ENCODE peak calls at places on chromosomes 5 and 9, in eight cellular contexts. S, W, F, J, Q, K, N and M are unnamed samples.

GRCh38 chr5:71587709-71588532 is 781 bp downstream of the MCCC2 start:
- DNase-seq in F (no peak), Q (no peak), W (peak), N (peak), S (no peak), K (no peak), J (no peak), M (peak)

GRCh38 chr9:17021379-17021970 is 113.4 kb upstream of the CNTLN start:
- DNase-seq in K (peak), Q (no peak), S (no peak), W (no peak), F (no peak), J (no peak), N (no peak), M (peak)

GRCh38 chr5:154010660-154011059 is 28.1 kb downstream of the FAM114A2 start:
- DNase-seq in J (no peak), S (no peak), Q (no peak), K (no peak), N (no peak), W (no peak), F (no peak), M (peak)

GRCh38 chr9:130707225-130707976 is 13.8 kb downstream of the EXOSC2 start:
- DNase-seq in F (peak), J (peak), W (peak), Q (peak), S (no peak), N (peak), K (peak), M (peak)

GRCh38 chr9:121686930-121687541 is 35.6 kb downstream of the DAB2IP start:
- DNase-seq in J (peak), K (peak), S (peak), F (peak), N (peak), W (peak), Q (peak), M (peak)

GRCh38 chr5:151598984-151599383 is 7.9 kb upstream of the FAT2 start:
- DNase-seq in K (peak), S (no peak), N (no peak), J (no peak), W (no peak), Q (no peak), F (no peak), M (peak)

GRCh38 chr5:137935190-137935589 is 45.9 kb downstream of the PKD2L2 start:
- DNase-seq in W (peak), Q (no peak), N (no peak), F (no peak), J (peak), S (no peak), K (no peak), M (no peak)

GRCh38 chr9:130173462-130173876 is 1.3 kb downstream of the NCS1 start:
- DNase-seq in N (no peak), J (no peak), Q (no peak), W (no peak), S (no peak), K (no peak), F (peak), M (no peak)

GRCh38 chr9:31848505-31849285 is 535.7 kb upstream of the ACO1 start:
- DNase-seq in F (no peak), K (no peak), W (no peak), J (no peak), N (no peak), Q (no peak), S (no peak), M (no peak)

GRCh38 chr5:75335486-75335885 is 1.5 kb upstream of the HMGCR start:
- DNase-seq in Q (no peak), N (no peak), J (no peak), F (no peak), S (no peak), W (no peak), K (no peak), M (no peak)

GRCh38 chr5:75338408-75338807 is 1.4 kb downstream of the HMGCR start:
- DNase-seq in F (no peak), Q (no peak), J (no peak), W (no peak), K (no peak), N (no peak), S (no peak), M (no peak)

GRCh38 chr5:75337366-75338021 is 474 bp downstream of the HMGCR start:
- DNase-seq in S (no peak), F (peak), W (no peak), K (no peak), Q (peak), N (no peak), J (no peak), M (peak)

GRCh38 chr5:75335952-75336624 is 932 bp upstream of the HMGCR start:
- DNase-seq in Q (no peak), F (peak), N (no peak), J (no peak), K (peak), S (no peak), W (peak), M (peak)

GRCh38 chr5:75336625-75337336 is at the start of gene HMGCR:
- DNase-seq in N (peak), W (peak), J (peak), K (peak), Q (peak), S (peak), F (peak), M (peak)
- TF ChIP-seq CTCF in N (no peak), W (peak), J (peak), K (no peak), Q (peak), S (peak), F (no peak), M (peak)

GRCh38 chr5:155530046-155530445 is 516.5 kb downstream of the KIF4B start:
- DNase-seq in N (no peak), W (no peak), S (no peak), Q (no peak), K (no peak), J (no peak), F (no peak), M (peak)

GRCh38 chr5:155532621-155533314 is 519.2 kb downstream of the KIF4B start:
- DNase-seq in K (no peak), J (no peak), N (no peak), W (no peak), S (no peak), F (no peak), Q (no peak), M (peak)

GRCh38 chr5:155529366-155529765 is 515.8 kb downstream of the KIF4B start:
- DNase-seq in N (no peak), W (no peak), J (no peak), Q (no peak), K (no peak), S (no peak), F (no peak), M (peak)
- TF ChIP-seq CTCF in N (no peak), W (no peak), J (no peak), Q (no peak), K (no peak), S (no peak), F (no peak), M (no peak)

GRCh38 chr9:95023217-95024003 is 294.1 kb downstream of the FANCC start:
- DNase-seq in Q (peak), K (peak), N (no peak), W (no peak), S (no peak), F (no peak), J (no peak), M (peak)

GRCh38 chr9:95027914-95028854 is 289.3 kb downstream of the FANCC start:
- DNase-seq in S (no peak), N (no peak), F (no peak), J (no peak), Q (no peak), K (no peak), W (no peak), M (no peak)

GRCh38 chr9:95021166-95021886 is 294.8 kb downstream of the AOPEP start:
- DNase-seq in Q (no peak), N (no peak), W (no peak), S (no peak), K (no peak), J (no peak), F (no peak), M (peak)

GRCh38 chr9:95025213-95026170 is 292.0 kb downstream of the FANCC start:
- DNase-seq in Q (no peak), S (peak), W (no peak), K (peak), F (peak), J (no peak), N (no peak), M (no peak)

DNA sequence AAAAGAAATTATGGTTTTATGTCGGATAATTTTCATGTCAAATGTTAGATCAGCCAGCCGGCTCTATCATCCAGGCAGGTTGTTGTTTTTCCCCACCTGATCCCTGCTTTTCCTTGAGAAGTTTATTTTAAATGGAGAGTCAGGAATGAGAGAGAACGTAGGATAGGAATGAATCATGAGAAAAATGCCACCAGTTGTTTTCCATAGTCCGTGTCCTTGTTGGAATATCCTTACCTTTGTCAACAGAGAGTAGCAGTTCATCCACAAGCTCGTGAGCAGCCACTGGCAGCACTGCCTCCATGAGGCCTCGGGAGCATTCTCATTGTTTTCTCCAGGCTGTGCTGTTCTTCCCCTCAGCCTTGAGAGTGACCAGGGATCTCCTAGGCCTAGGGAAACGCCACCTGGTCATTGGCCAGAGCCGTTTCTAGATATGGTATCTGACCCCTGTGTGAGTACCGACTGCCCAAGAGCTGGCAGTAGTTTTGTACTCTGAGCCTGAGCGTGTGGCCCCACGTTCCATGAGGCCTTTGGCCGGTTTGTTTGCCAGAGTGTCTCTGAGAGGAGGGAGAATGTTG is 293.3 kb downstream of the FANCC start:
- DNase-seq in W (no peak), S (no peak), F (no peak), N (no peak), Q (no peak), K (no peak), J (no peak), M (no peak)
- TF ChIP-seq CTCF in W (no peak), S (no peak), F (no peak), N (no peak), Q (no peak), K (peak), J (no peak), M (no peak)

GRCh38 chr5:59146729-59147128 is 563.9 kb downstream of the RAB3C start:
- DNase-seq in J (no peak), W (no peak), Q (no peak), K (no peak), S (no peak), F (no peak), N (no peak), M (no peak)
- TF ChIP-seq CTCF in J (no peak), W (no peak), Q (no peak), K (no peak), S (no peak), F (no peak), N (no peak), M (no peak)

GRCh38 chr5:112636288-112636731 is 101.4 kb upstream of the APC start:
- DNase-seq in Q (no peak), S (no peak), F (no peak), W (no peak), J (no peak), K (no peak), N (no peak), M (peak)

GRCh38 chr5:112634796-112635195 is 102.9 kb upstream of the APC start:
- DNase-seq in J (no peak), Q (no peak), F (no peak), S (no peak), W (no peak), K (peak), N (no peak), M (no peak)

GRCh38 chr5:112634166-112634565 is 103.5 kb upstream of the APC start:
- DNase-seq in S (no peak), Q (no peak), J (no peak), F (no peak), N (no peak), K (no peak), W (no peak), M (no peak)

GRCh38 chr5:112635771-112636170 is 101.9 kb upstream of the APC start:
- DNase-seq in J (no peak), S (no peak), W (no peak), F (no peak), Q (no peak), K (no peak), N (no peak), M (no peak)

GRCh38 chr5:112635276-112635675 is 102.4 kb upstream of the APC start:
- DNase-seq in K (no peak), W (no peak), F (no peak), J (no peak), S (no peak), N (no peak), Q (no peak), M (no peak)
- TF ChIP-seq CTCF in K (no peak), W (no peak), F (no peak), J (no peak), S (no peak), N (no peak), Q (no peak), M (no peak)

DNA sequence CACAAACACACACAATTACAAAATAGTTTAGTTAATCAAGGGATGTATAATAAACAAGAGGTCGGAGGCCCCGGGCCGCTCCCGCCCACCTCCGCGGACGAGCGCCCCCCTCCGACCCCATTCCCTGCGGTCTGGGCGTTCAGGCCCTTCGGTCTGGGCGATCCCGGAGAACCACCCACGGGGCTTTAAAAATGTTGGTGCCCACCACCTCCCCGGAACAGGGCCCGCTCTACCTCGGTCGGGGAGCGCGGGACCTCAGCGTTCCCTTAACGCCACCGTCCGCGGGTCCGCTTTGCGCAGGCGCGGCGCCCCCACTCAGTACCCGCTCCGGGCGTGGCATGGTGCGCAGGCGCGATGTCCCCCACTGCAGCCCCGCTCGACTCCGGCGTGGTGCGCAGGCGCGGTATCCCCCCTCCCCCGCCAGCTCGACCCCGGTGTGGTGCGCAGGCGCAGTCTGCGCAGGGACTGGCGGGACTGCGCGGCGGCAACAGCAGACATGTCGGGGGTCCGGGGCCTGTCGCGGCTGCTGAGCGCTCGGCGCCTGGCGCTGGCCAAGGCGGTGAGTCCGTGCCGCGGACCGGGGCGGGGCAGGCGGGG is at the start of the genes CCDC127 and SDHA:
- DNase-seq in S (peak), N (peak), W (peak), J (peak), K (peak), Q (peak), F (peak), M (peak)
- TF ChIP-seq CTCF in S (peak), N (no peak), W (peak), J (peak), K (peak), Q (peak), F (peak), M (peak)

DNA sequence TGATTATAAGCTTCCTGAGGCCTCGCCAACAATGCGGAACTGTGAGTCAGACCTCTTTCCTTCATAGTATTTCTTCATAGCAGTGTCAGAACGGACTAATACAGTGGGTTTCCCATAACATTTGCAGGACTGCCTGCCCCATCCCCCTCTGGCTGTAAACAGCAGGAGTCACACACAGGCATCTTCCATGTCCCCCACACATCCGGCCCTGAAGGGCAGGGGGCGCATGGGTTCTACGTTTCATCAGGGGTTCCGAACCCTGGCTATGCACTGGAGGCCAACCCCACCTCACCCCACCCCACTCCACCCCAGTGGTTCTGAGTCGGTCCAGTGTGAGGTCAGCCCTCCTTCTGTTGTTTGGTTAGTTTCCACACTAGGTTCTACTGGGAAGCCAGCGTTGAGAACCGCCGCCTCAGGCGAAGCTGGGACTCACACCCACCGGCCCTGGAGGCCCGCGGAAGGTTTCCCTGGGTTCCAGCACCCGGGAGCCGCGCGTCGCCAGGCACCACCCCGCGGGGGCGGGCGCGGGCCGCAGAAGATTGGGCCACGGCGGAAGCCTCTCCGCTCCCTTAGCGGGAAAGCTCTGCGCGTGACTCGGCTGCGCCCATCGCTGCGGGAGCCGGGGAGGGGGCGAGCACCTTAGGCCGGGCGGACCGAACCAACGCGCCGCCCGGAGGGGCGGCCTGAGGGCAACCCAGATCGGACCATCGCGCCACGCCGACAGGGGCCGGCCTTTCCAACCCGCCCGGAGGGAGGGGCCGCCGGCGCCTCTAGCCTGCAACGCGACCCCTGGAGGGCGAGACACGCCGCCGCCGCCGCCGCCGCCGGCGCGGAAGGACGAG is at the start of gene RUSC2:
- DNase-seq in F (peak), K (peak), J (peak), S (peak), N (peak), W (peak), Q (peak), M (peak)
- TF ChIP-seq CTCF in F (peak), K (peak), J (no peak), S (peak), N (no peak), W (peak), Q (peak), M (peak)

DNA sequence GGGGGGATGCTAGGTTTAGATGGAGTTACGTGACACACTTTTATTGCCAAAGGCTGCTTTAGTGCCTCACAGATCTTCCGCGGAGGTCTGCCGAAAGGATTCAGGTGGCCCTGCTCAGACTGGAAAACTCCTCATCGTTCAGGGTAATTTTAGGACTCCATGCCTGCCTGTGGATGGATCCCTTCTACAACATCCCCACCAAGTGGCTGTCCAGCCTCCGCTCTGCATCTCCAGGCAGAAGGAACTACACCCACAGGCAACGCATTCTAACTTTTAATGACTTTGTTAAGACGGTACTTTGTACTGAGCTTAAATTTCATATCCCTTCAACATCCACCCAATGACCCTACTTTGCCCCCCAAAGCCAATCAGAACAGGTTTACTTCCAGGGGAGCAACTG is 29.4 kb downstream of the ATPSCKMT start:
- DNase-seq in N (peak), S (no peak), Q (no peak), J (no peak), K (no peak), W (no peak), F (no peak), M (no peak)
- TF ChIP-seq CTCF in N (no peak), S (no peak), Q (no peak), J (no peak), K (no peak), W (no peak), F (no peak), M (no peak)

GRCh38 chr9:33458444-33458843 is 11.1 kb upstream of the AQP3 start:
- DNase-seq in F (no peak), Q (no peak), S (no peak), W (peak), N (no peak), J (peak), K (no peak), M (peak)
- TF ChIP-seq CTCF in F (no peak), Q (no peak), S (no peak), W (no peak), N (no peak), J (no peak), K (no peak), M (no peak)

GRCh38 chr9:69936427-69936826 is 107.2 kb upstream of the MAMDC2 start:
- DNase-seq in W (no peak), S (no peak), F (no peak), N (no peak), K (peak), Q (no peak), J (no peak), M (peak)

GRCh38 chr9:69933445-69933844 is 110.2 kb upstream of the MAMDC2 start:
- DNase-seq in J (no peak), Q (no peak), F (no peak), K (peak), W (no peak), S (no peak), N (no peak), M (no peak)

GRCh38 chr9:69925452-69925851 is 104.8 kb downstream of the CFAP95 start:
- DNase-seq in W (no peak), F (no peak), S (no peak), K (no peak), J (no peak), N (no peak), Q (no peak), M (no peak)

GRCh38 chr9:69932901-69933300 is 110.7 kb upstream of the MAMDC2 start:
- DNase-seq in W (no peak), F (no peak), K (peak), J (no peak), N (peak), Q (no peak), S (no peak), M (no peak)

GRCh38 chr9:69931340-69931739 is 110.7 kb downstream of the CFAP95 start:
- DNase-seq in S (no peak), N (no peak), Q (no peak), J (no peak), F (no peak), K (peak), W (no peak), M (no peak)
- TF ChIP-seq CTCF in S (no peak), N (peak), Q (peak), J (peak), F (no peak), K (peak), W (no peak), M (peak)